ENCODE peak calls at places on chromosomes 1 and 21, in ten cellular contexts. X, V, P, B, O, C, A, L, F and J are unnamed samples.

GRCh38 chr1:159892944-159893343 is 7.0 kb downstream of the CFAP45 start:
- DNase-seq in X (no peak), V (no peak), P (no peak), B (no peak), O (no peak), C (no peak), A (no peak), L (no peak), F (no peak), J (no peak)

GRCh38 chr1:2274968-2275475 is 46.9 kb downstream of the SKI start:
- DNase-seq in X (no peak), V (no peak), P (no peak), B (peak), O (no peak), C (no peak), A (no peak), L (no peak), F (no peak), J (no peak)

GRCh38 chr1:8357329-8358101 is 39.6 kb downstream of the SLC45A1 start:
- DNase-seq in X (no peak), V (no peak), P (no peak), B (no peak), O (no peak), C (no peak), A (no peak), L (no peak), F (no peak), J (no peak)

GRCh38 chr1:155127105-155127671 is 488 bp upstream of the EFNA1 start:
- DNase-seq in X (no peak), V (no peak), P (peak), B (peak), O (no peak), C (no peak), A (peak), L (peak), F (no peak), J (peak)

GRCh38 chr21:45330851-45331261 is 43.2 kb upstream of the POFUT2 start:
- DNase-seq in X (no peak), V (no peak), P (no peak), B (no peak), O (no peak), C (no peak), A (no peak), L (no peak), F (no peak), J (no peak)

GRCh38 chr21:44433791-44434567 is 21.3 kb upstream of the LRRC3 start:
- DNase-seq in X (no peak), V (no peak), P (no peak), B (no peak), O (no peak), C (no peak), A (no peak), L (no peak), F (no peak), J (no peak)

GRCh38 chr1:183021405-183022201 is 1.6 kb upstream of the LAMC1 start:
- DNase-seq in X (no peak), V (no peak), P (no peak), B (no peak), O (no peak), C (no peak), A (no peak), L (no peak), F (no peak), J (no peak)

GRCh38 chr1:8349473-8349865 is 31.6 kb downstream of the SLC45A1 start:
- DNase-seq in X (no peak), V (no peak), P (no peak), B (no peak), O (no peak), C (no peak), A (no peak), L (no peak), F (no peak), J (no peak)

GRCh38 chr1:225688345-225688744 is 35.4 kb upstream of the ENAH start:
- DNase-seq in X (no peak), V (no peak), P (no peak), B (no peak), O (no peak), C (no peak), A (no peak), L (no peak), F (no peak), J (no peak)

GRCh38 chr1:52403566-52404115 is 582 bp downstream of the ORC1 start:
- DNase-seq in X (peak), V (no peak), P (peak), B (no peak), O (no peak), C (peak), A (peak), L (no peak), F (peak), J (peak)

GRCh38 chr1:118556936-118557335 is 371.9 kb upstream of the SPAG17 start:
- DNase-seq in X (no peak), V (no peak), P (no peak), B (no peak), O (no peak), C (no peak), A (no peak), L (no peak), F (no peak), J (no peak)

GRCh38 chr21:18294100-18294499 is 49.5 kb downstream of the CHODL start:
- DNase-seq in X (no peak), V (no peak), P (no peak), B (no peak), O (no peak), C (no peak), A (no peak), L (no peak), F (no peak), J (no peak)

GRCh38 chr1:47578862-47579419 is 141.1 kb downstream of the FOXD2 start:
- DNase-seq in X (no peak), V (no peak), P (no peak), B (no peak), O (no peak), C (no peak), A (no peak), L (no peak), F (no peak), J (no peak)

GRCh38 chr1:110188116-110188618 is 21.9 kb upstream of the KCNC4 start:
- DNase-seq in X (no peak), V (no peak), P (peak), B (no peak), O (no peak), C (peak), A (no peak), L (no peak), F (no peak), J (no peak)

GRCh38 chr1:221085712-221086111 is 206.5 kb downstream of the HLX start:
- DNase-seq in X (no peak), V (no peak), P (no peak), B (no peak), O (no peak), C (no peak), A (no peak), L (no peak), F (no peak), J (no peak)

GRCh38 chr1:174812656-174813055 is 187.1 kb upstream of the CACYBP start:
- DNase-seq in X (no peak), V (no peak), P (no peak), B (no peak), O (no peak), C (no peak), A (peak), L (no peak), F (no peak), J (no peak)

GRCh38 chr1:55375617-55376258 is 160.6 kb upstream of the USP24 start:
- DNase-seq in X (no peak), V (no peak), P (no peak), B (no peak), O (no peak), C (peak), A (peak), L (peak), F (no peak), J (peak)